ENCODE peak calls at places on chromosomes 11 and 22, in six cellular contexts. W is K562, A is H1, T is HepG2, P is HCT116, D is GM12878. L is an unnamed sample.
A peak's percentile ranks its signal among the peaks of the same experiment; 100 is the strongest.

GRCh38 chr11:8693010-8693551 is 10.5 kb downstream of the RPL27A start:
- DNase-seq in A (no peak), T (no peak), W (no peak), D (no peak), P (no peak), L (no peak)

GRCh38 chr22:45531944-45532631 is 29.4 kb downstream of the FBLN1 start:
- DNase-seq in P (no peak), T (no peak), A (no peak), D (no peak), W (no peak), L (no peak)

GRCh38 chr11:131978351-131978750 is 607.9 kb downstream of the NTM start:
- DNase-seq in P (no peak), T (no peak), A (no peak), D (no peak), W (no peak), L (no peak)

GRCh38 chr22:43050995-43051394 is 36.0 kb upstream of the PACSIN2 start:
- DNase-seq in P (no peak), W (no peak), A (peak; percentile 79), T (peak; percentile 77), D (no peak), L (no peak)

GRCh38 chr11:128334311-128335044 is 252.9 kb downstream of the ETS1 start:
- DNase-seq in P (no peak), A (no peak), W (no peak), T (peak; percentile 79), D (no peak), L (no peak)

GRCh38 chr11:19237381-19237780 is 3.4 kb downstream of the E2F8 start:
- DNase-seq in P (no peak), W (no peak), T (no peak), A (no peak), D (no peak), L (no peak)

GRCh38 chr11:65041206-65042035 is at the start of gene SAC3D1:
- DNase-seq in W (peak; percentile 72), T (no peak), A (no peak), P (peak; percentile 19), D (no peak), L (peak; percentile 43)

GRCh38 chr11:62602141-62603071 is 741 bp upstream of the MTA2 start:
- DNase-seq in P (no peak), A (peak; percentile 77), W (peak; percentile 84), T (no peak), D (no peak), L (no peak)

GRCh38 chr11:40403321-40403720 is 1056.1 kb downstream of the LRRC4C start:
- DNase-seq in A (no peak), D (no peak), W (no peak), P (no peak), T (no peak), L (no peak)

GRCh38 chr22:19086944-19087343 is 35.3 kb downstream of the DGCR2 start:
- DNase-seq in W (no peak), T (no peak), P (no peak), A (no peak), D (no peak), L (no peak)

GRCh38 chr11:82978422-82979099 is 77.0 kb downstream of the DDIAS start:
- DNase-seq in W (no peak), T (peak; percentile 30), A (no peak), P (no peak), D (peak; percentile 56), L (no peak)

GRCh38 chr11:128725630-128726461 is 32.0 kb downstream of the FLI1 start:
- DNase-seq in D (peak; percentile 89), P (no peak), A (no peak), W (no peak), T (no peak), L (no peak)

GRCh38 chr22:27420817-27421361 is 380.7 kb downstream of the MN1 start:
- DNase-seq in T (no peak), A (no peak), D (no peak), W (no peak), P (no peak), L (no peak)

GRCh38 chr11:109606256-109606655 is 184.3 kb downstream of the C11orf87 start:
- DNase-seq in A (no peak), D (no peak), W (no peak), T (no peak), P (no peak), L (no peak)

GRCh38 chr11:46363455-46363920 is 16.2 kb downstream of the DGKZ start:
- DNase-seq in A (no peak), W (no peak), T (no peak), P (peak; percentile 52), D (no peak), L (no peak)

GRCh38 chr11:95688501-95689222 is 100.9 kb downstream of the FAM76B start:
- DNase-seq in A (no peak), T (no peak), W (no peak), D (no peak), P (no peak), L (no peak)

GRCh38 chr11:13126430-13126829 is 117.3 kb downstream of the RASSF10 start:
- DNase-seq in P (no peak), T (no peak), W (no peak), A (no peak), D (no peak), L (no peak)

GRCh38 chr22:46593211-46593676 is 26.9 kb upstream of the GRAMD4 start:
- DNase-seq in A (no peak), P (no peak), D (no peak), W (no peak), T (no peak), L (no peak)

GRCh38 chr11:46333129-46333947 is 13.9 kb upstream of the DGKZ start:
- DNase-seq in T (no peak), P (no peak), D (no peak), W (no peak), A (no peak), L (no peak)

GRCh38 chr22:32237905-32238304 is 17.2 kb downstream of the SLC5A4 start:
- DNase-seq in D (no peak), P (no peak), W (no peak), A (no peak), T (no peak), L (no peak)

GRCh38 chr11:119875841-119876600 is 147.0 kb upstream of the NECTIN1 start:
- DNase-seq in W (no peak), P (no peak), D (no peak), A (no peak), T (no peak), L (no peak)

GRCh38 chr22:29011200-29011867 is 50.3 kb downstream of the C22orf31 start:
- DNase-seq in W (no peak), T (no peak), D (no peak), P (no peak), A (no peak), L (no peak)

GRCh38 chr22:25710501-25710900 is 31.5 kb upstream of the MYO18B start:
- DNase-seq in T (no peak), D (no peak), P (no peak), A (no peak), W (no peak), L (no peak)

GRCh38 chr11:115665958-115666357 is 161.7 kb upstream of the CADM1 start:
- DNase-seq in P (no peak), W (no peak), A (no peak), T (no peak), D (no peak), L (no peak)

GRCh38 chr11:111441443-111441842 is 62.4 kb upstream of the POU2AF1 start:
- DNase-seq in P (no peak), D (no peak), W (no peak), T (no peak), A (no peak), L (no peak)
- H3K4me3 ChIP-seq in P (no peak overlapping the region), D (no peak overlapping the region), W (no peak overlapping the region), T (no peak overlapping the region), A (no peak overlapping the region), L (no peak overlapping the region)

GRCh38 chr11:86274503-86274902 is 27.5 kb upstream of the HIKESHI start:
- DNase-seq in P (no peak), T (peak; percentile 5), W (no peak), A (peak; percentile 58), D (no peak), L (no peak)
- TF ChIP-seq ZNF274 in P (no peak), T (no peak), W (no peak), A (no peak), D (no peak), L (no peak)

DNA sequence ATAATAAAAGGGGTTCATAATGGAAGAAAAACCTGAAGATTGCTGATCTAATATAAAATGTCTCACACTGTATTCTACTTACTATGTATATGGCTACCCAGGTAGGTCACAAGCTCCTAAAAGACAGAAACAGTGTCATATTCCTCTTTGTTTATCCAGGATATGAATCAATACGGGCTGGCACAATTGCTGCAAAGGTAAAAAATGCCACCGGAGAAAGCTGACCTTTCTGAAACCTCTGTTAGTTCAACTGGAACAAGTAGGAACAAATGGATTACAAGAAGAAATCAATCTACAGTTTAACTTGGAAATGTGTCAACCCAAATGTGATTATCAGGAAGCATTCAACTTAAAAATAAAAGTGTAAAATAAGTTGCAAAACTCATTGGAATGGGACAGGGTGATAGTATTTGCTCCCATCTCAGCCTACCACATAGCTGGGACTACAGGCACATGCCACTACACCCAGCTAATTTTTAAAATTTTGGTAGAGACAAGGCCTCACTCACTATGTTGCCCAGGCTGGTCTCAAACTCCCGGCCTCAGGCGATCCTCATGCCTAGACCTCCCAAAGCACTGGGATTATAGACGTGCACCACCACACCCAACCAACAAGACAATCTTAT is 27.6 kb downstream of the SLC35F2 start:
- DNase-seq in T (no peak), D (no peak), P (no peak), W (no peak), A (no peak), L (no peak)
- H3K4me3 ChIP-seq in T (no peak overlapping the region), D (no peak overlapping the region), P (no peak overlapping the region), W (no peak overlapping the region), A (no peak overlapping the region), L (no peak overlapping the region)

GRCh38 chr11:3994030-3994640 is 100.5 kb upstream of the RRM1 start:
- DNase-seq in P (no peak), W (peak; percentile 39), A (no peak), T (peak; percentile 9), D (no peak), L (no peak)

GRCh38 chr11:3996651-3997050 is 97.9 kb upstream of the RRM1 start:
- DNase-seq in D (no peak), T (no peak), A (no peak), W (no peak), P (no peak), L (no peak)

GRCh38 chr11:3995949-3996554 is 98.5 kb upstream of the RRM1 start:
- DNase-seq in T (no peak), P (no peak), W (peak; percentile 58), D (no peak), A (no peak), L (peak; percentile 6)

GRCh38 chr11:3992964-3993363 is 101.6 kb upstream of the RRM1 start:
- DNase-seq in T (no peak), P (no peak), D (no peak), W (no peak), A (no peak), L (no peak)

GRCh38 chr11:3995307-3995706 is 99.3 kb upstream of the RRM1 start:
- DNase-seq in A (no peak), T (no peak), W (no peak), D (no peak), P (no peak), L (no peak)
- TF ChIP-seq ZNF274 in A (no peak), T (no peak), W (no peak), D (no peak), P (no peak), L (no peak)

DNA sequence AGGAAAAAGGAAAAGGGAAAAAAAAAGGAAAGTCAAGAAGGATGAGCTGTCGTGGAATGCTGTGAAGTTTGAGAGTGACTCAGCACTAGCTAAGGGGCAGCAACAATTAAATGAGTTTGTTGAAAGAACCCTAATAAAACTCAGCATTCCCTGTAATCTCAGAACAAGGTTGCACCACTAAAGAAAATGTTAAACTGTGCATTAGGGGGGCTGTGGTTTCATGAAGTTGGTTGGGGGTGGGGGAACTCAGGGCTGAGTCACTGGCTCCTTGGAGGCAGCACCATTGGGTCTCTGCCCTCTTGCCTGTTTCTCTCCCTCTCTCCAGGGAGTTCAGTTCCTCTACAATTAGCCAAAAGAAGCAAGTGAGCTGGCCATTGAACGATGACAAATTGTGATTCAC is 64.4 kb upstream of the BLID start:
- DNase-seq in D (no peak), P (peak; percentile 92), W (no peak), A (no peak), T (no peak), L (no peak)
- H3K4me3 ChIP-seq in D (no peak overlapping the region), P (peak overlapping the region; percentile 35), W (no peak overlapping the region), A (no peak overlapping the region), T (no peak overlapping the region), L (no peak overlapping the region)

L was measured in NT2/D1.